ENCODE peak calls at places on chromosomes 13 and 19, in eight cellular contexts. Q is stomach; J is stimulated activated CD4-positive, alpha-beta T cell treated with anti-CD3 and anti-CD28 coated beads, Interleukin-12 subunit alpha, Interleukin-12 subunit beta, amount 100 ng/mL, for 4 hours; D is CD4-positive, CD25-positive, alpha-beta regulatory T cell; H is heart right ventricle; O is cardiac fibroblast; A is stimulated activated naive B cell treated with anti-CD40 and anti-IgM and Interleukin-4, amounts not matched to agents 10 μg/mL and 1 μg/mL and 100 μg/mL, for 72 hours; C is T-helper 17 cell. B is an unnamed sample.

GRCh38 chr13:47334173-47334572 is 437.3 kb upstream of the HTR2A start:
- DNase-seq in J (no peak), D (no peak), A (no peak), O (peak; percentile 76), C (no peak), Q (no peak), H (no peak), B (no peak)

GRCh38 chr19:33670398-33670797 is 48.6 kb downstream of the CHST8 start:
- DNase-seq in Q (no peak), C (no peak), J (no peak), A (no peak), D (no peak), H (no peak), O (no peak), B (no peak)

GRCh38 chr19:42515241-42515832 is 12.9 kb downstream of the CEACAM1 start:
- DNase-seq in C (no peak), J (no peak), O (no peak), Q (no peak), D (no peak), A (no peak), H (no peak), B (no peak)

GRCh38 chr13:40609972-40610726 is 56.3 kb downstream of the FOXO1 start:
- DNase-seq in J (no peak), O (no peak), C (no peak), A (no peak), H (no peak), D (no peak), Q (no peak), B (no peak)

GRCh38 chr19:53183146-53183545 is 10.0 kb downstream of the ZNF665 start:
- DNase-seq in Q (no peak), C (no peak), O (no peak), H (no peak), A (no peak), J (no peak), D (no peak), B (no peak)

GRCh38 chr19:40357655-40358054 is 9.2 kb downstream of the PLD3 start:
- DNase-seq in A (no peak), Q (no peak), J (no peak), O (no peak), H (no peak), C (no peak), D (no peak), B (no peak)

GRCh38 chr19:46537136-46538097 is 41.8 kb upstream of the PNMA8B start:
- DNase-seq in A (no peak), Q (peak; percentile 65), D (peak; percentile 33), H (peak; percentile 67), J (peak; percentile 72), O (peak; percentile 58), C (peak; percentile 64), B (no peak)

GRCh38 chr13:27171830-27172494 is 351 bp upstream of the USP12 start:
- DNase-seq in C (peak; percentile 93), A (peak; percentile 91), O (peak; percentile 96), H (peak; percentile 95), J (peak; percentile 85), D (peak; percentile 87), Q (peak; percentile 95), B (no peak)

GRCh38 chr19:23403024-23403423 is 7.8 kb upstream of the ZNF91 start:
- DNase-seq in A (no peak), Q (no peak), J (no peak), C (no peak), D (no peak), O (no peak), H (no peak), B (no peak)

GRCh38 chr19:50036905-50037304 is 11.1 kb downstream of the ZNF473 start:
- DNase-seq in H (no peak), J (no peak), C (no peak), D (no peak), O (no peak), A (no peak), Q (no peak), B (no peak)

GRCh38 chr19:55044771-55045716 is 7.0 kb upstream of the GP6 start:
- DNase-seq in C (no peak), O (no peak), J (no peak), D (no peak), H (no peak), Q (no peak), A (no peak), B (no peak)

GRCh38 chr19:8316351-8317125 is 4.6 kb downstream of the NDUFA7 start:
- DNase-seq in H (no peak), C (no peak), D (no peak), A (no peak), Q (no peak), J (no peak), O (no peak), B (no peak)

GRCh38 chr13:62767473-62767872 is 1351.8 kb upstream of the PCDH20 start:
- DNase-seq in H (no peak), D (no peak), O (no peak), C (no peak), A (no peak), J (no peak), Q (no peak), B (no peak)